ENCODE peak calls at places on chromosomes 5 and 9, in five cellular contexts. Y is HEK293T, K is DMS53, J is putamen, I is AG04449. H is an unnamed sample.

GRCh38 chr5:174559141-174559540 is 165.2 kb upstream of the MSX2 start:
- DNase-seq in Y (no peak), K (no peak), J (no peak), I (peak; percentile 70), H (no peak)

GRCh38 chr9:83130541-83130940 is 67.6 kb upstream of the RASEF start:
- DNase-seq in Y (no peak), K (peak; percentile 83), J (no peak), I (no peak), H (no peak)

GRCh38 chr9:137295313-137296213 is 6.5 kb downstream of the NRARP start:
- DNase-seq in Y (peak; percentile 80), K (peak; percentile 79), J (no peak), I (no peak), H (no peak)

GRCh38 chr9:112755675-112756074 is 5.1 kb downstream of the SNX30 start:
- DNase-seq in Y (no peak), K (no peak), J (no peak), I (no peak), H (no peak)

GRCh38 chr5:65708140-65708539 is 13.8 kb downstream of the SGTB start:
- DNase-seq in Y (no peak), K (no peak), J (no peak), I (no peak), H (no peak)

GRCh38 chr5:136686192-136686872 is 321.0 kb upstream of the TRPC7 start:
- DNase-seq in Y (no peak), K (peak; percentile 82), J (no peak), I (no peak), H (no peak)

GRCh38 chr9:93669116-93669957 is 93.0 kb downstream of the PHF2 start:
- DNase-seq in Y (no peak), K (no peak), J (no peak), I (no peak), H (no peak)

GRCh38 chr9:73869261-73869660 is 627.9 kb upstream of the RORB start:
- DNase-seq in Y (no peak), K (peak; percentile 91), J (no peak), I (no peak), H (peak; percentile 1)

GRCh38 chr9:114804504-114804903 is 1.3 kb downstream of the TNFSF15 start:
- DNase-seq in Y (no peak), K (peak; percentile 63), J (no peak), I (peak; percentile 54), H (peak; percentile 77)

GRCh38 chr5:52983731-52984620 is 5.2 kb upstream of the ITGA2 start:
- DNase-seq in Y (no peak), K (no peak), J (no peak), I (no peak), H (no peak)

GRCh38 chr5:116273458-116274242 is 188.8 kb downstream of the COMMD10 start:
- DNase-seq in Y (no peak), K (no peak), J (no peak), I (no peak), H (no peak)

GRCh38 chr5:21154526-21154925 is 1166.5 kb upstream of the CDH18 start:
- DNase-seq in Y (no peak), K (peak; percentile 82), J (no peak), I (no peak), H (no peak)

GRCh38 chr5:134511796-134512660 is 13.4 kb upstream of the JADE2 start:
- DNase-seq in Y (no peak), K (peak; percentile 97), J (no peak), I (no peak), H (no peak)

GRCh38 chr9:89483592-89484474 is 14.1 kb downstream of the SEMA4D start:
- DNase-seq in Y (no peak), K (no peak), J (no peak), I (no peak), H (no peak)

GRCh38 chr9:107274953-107275422 is 8.1 kb upstream of the RAD23B start:
- DNase-seq in Y (no peak), K (peak; percentile 35), J (peak; percentile 55), I (peak; percentile 99), H (peak; percentile 99)

GRCh38 chr9:131593255-131593820 is 48.0 kb downstream of the PRRT1B start:
- DNase-seq in Y (no peak), K (no peak), J (peak; percentile 80), I (no peak), H (no peak)

GRCh38 chr9:106846847-106847246 is 16.1 kb upstream of the ZNF462 start:
- DNase-seq in Y (no peak), K (no peak), J (no peak), I (no peak), H (no peak)

GRCh38 chr5:161676109-161676508 is 9.4 kb upstream of the GABRA6 start:
- DNase-seq in Y (peak; percentile 15), K (peak; percentile 67), J (no peak), I (no peak), H (no peak)

GRCh38 chr5:36305571-36306326 is 4.0 kb upstream of the RANBP3L start:
- DNase-seq in Y (peak; percentile 45), K (peak; percentile 71), J (peak; percentile 53), I (no peak), H (no peak)

GRCh38 chr5:167903243-167903642 is 388.2 kb upstream of the WWC1 start:
- DNase-seq in Y (no peak), K (no peak), J (no peak), I (no peak), H (no peak)

GRCh38 chr5:147101654-147102053 is 133.2 kb upstream of the STK32A start:
- DNase-seq in Y (no peak), K (peak; percentile 87), J (no peak), I (no peak), H (no peak)

GRCh38 chr5:16296946-16297345 is 117.4 kb upstream of the MARCHF11 start:
- DNase-seq in Y (no peak), K (no peak), J (no peak), I (no peak), H (no peak)

GRCh38 chr9:18208166-18209059 is 265.5 kb upstream of the ADAMTSL1 start:
- DNase-seq in Y (peak; percentile 55), K (peak; percentile 75), J (no peak), I (no peak), H (no peak)

GRCh38 chr9:103902263-103902662 is 191.8 kb upstream of the SMC2 start:
- DNase-seq in Y (no peak), K (no peak), J (no peak), I (no peak), H (no peak)

GRCh38 chr5:76831108-76831447 is 12.2 kb downstream of the F2RL1 start:
- DNase-seq in Y (no peak), K (peak; percentile 19), J (no peak), I (peak; percentile 37), H (peak; percentile 29)

GRCh38 chr9:128296340-128297220 is 20.5 kb downstream of the SWI5 start:
- DNase-seq in Y (no peak), K (no peak), J (no peak), I (no peak), H (no peak)

GRCh38 chr5:172757394-172758010 is 13.5 kb downstream of the DUSP1 start:
- DNase-seq in Y (no peak), K (no peak), J (no peak), I (no peak), H (no peak)

GRCh38 chr5:4862500-4862899 is 277.6 kb upstream of the ADAMTS16 start:
- DNase-seq in Y (peak; percentile 17), K (peak; percentile 58), J (peak; percentile 9), I (peak; percentile 0), H (peak; percentile 18)

GRCh38 chr9:100914266-100914665 is 114.3 kb upstream of the PLPPR1 start:
- DNase-seq in Y (no peak), K (no peak), J (no peak), I (no peak), H (no peak)

GRCh38 chr9:69919461-69920061 is 98.9 kb downstream of the CFAP95 start:
- DNase-seq in Y (peak; percentile 47), K (peak; percentile 78), J (peak; percentile 56), I (no peak), H (peak; percentile 40)

GRCh38 chr5:172188893-172189692 is 1.1 kb upstream of the STK10 start:
- DNase-seq in Y (no peak), K (no peak), J (no peak), I (no peak), H (no peak)

GRCh38 chr9:5488616-5489015 is 21.7 kb upstream of the PDCD1LG2 start:
- DNase-seq in Y (no peak), K (no peak), J (no peak), I (no peak), H (no peak)

GRCh38 chr5:16934123-16934522 is 2.0 kb downstream of the MYO10 start:
- DNase-seq in Y (peak; percentile 74), K (peak; percentile 77), J (no peak), I (no peak), H (peak; percentile 37)

GRCh38 chr9:73042155-73042554 is 89.3 kb upstream of the ALDH1A1 start:
- DNase-seq in Y (no peak), K (no peak), J (no peak), I (no peak), H (no peak)